ENCODE peak calls at places on chromosomes 6 and 20, in four cellular contexts. P, X, S and C are unnamed samples.

GRCh38 chr6:130366011-130366963 is at the start of gene TMEM200A:
- DNase-seq in X (peak; percentile 34), S (no peak), P (peak; percentile 52), C (peak; percentile 45)

GRCh38 chr6:95576218-95576617 is 1.1 kb upstream of the MANEA start:
- DNase-seq in X (no peak), S (no peak), P (no peak), C (no peak)

GRCh38 chr6:79031821-79032590 is 46.0 kb downstream of the PHIP start:
- DNase-seq in S (no peak), P (no peak), X (no peak), C (no peak)

GRCh38 chr6:126535138-126535537 is 195.2 kb downstream of the CENPW start:
- DNase-seq in P (no peak), S (no peak), X (no peak), C (no peak)

GRCh38 chr6:39200498-39201020 is 28.7 kb downstream of the KCNK5 start:
- DNase-seq in X (no peak), S (no peak), P (no peak), C (no peak)

GRCh38 chr6:93177918-93178317 is 241.4 kb downstream of the EPHA7 start:
- DNase-seq in P (no peak), S (no peak), X (no peak), C (no peak)

GRCh38 chr6:453152-453551 is 61.6 kb downstream of the IRF4 start:
- DNase-seq in X (peak; percentile 5), P (no peak), S (no peak), C (peak; percentile 68)

GRCh38 chr20:36861875-36862801 is 13.8 kb upstream of the TLDC2 start:
- DNase-seq in S (no peak), P (peak; percentile 91), X (peak; percentile 85), C (peak; percentile 85)

GRCh38 chr20:21096321-21097043 is 9.7 kb downstream of the LINC00237 start:
- DNase-seq in S (no peak), X (peak; percentile 34), P (peak; percentile 39), C (no peak)

GRCh38 chr20:40776702-40777457 is 87.8 kb upstream of the MAFB start:
- DNase-seq in S (no peak), X (no peak), P (no peak), C (no peak)

GRCh38 chr6:3406362-3406809 is 50.5 kb downstream of the SLC22A23 start:
- DNase-seq in X (no peak), S (no peak), P (no peak), C (no peak)

GRCh38 chr6:164455835-164456234 is 853.6 kb downstream of the C6orf118 start:
- DNase-seq in X (no peak), S (no peak), P (no peak), C (no peak)

GRCh38 chr6:34102696-34103095 is 43.2 kb downstream of the GRM4 start:
- DNase-seq in S (no peak), X (no peak), P (no peak), C (no peak)

GRCh38 chr6:106778943-106779342 is 149.6 kb downstream of the QRSL1 start:
- DNase-seq in X (no peak), P (no peak), S (no peak), C (no peak)

GRCh38 chr6:69097948-69098347 is 462.9 kb downstream of the ADGRB3 start:
- DNase-seq in P (no peak), X (no peak), S (no peak), C (no peak)

GRCh38 chr20:6689339-6689973 is 78.0 kb upstream of the BMP2 start:
- DNase-seq in S (no peak), P (no peak), X (no peak), C (no peak)

GRCh38 chr20:43409041-43409913 is 48.4 kb upstream of the SRSF6 start:
- DNase-seq in P (peak; percentile 49), S (peak; percentile 63), X (peak; percentile 44), C (no peak)

GRCh38 chr6:127397729-127398609 is 54.6 kb upstream of the ECHDC1 start:
- DNase-seq in P (no peak), S (no peak), X (no peak), C (no peak)

GRCh38 chr6:27867051-27867940 is 44.9 kb downstream of the OR2B2 start:
- DNase-seq in X (peak; percentile 84), P (peak; percentile 64), S (no peak), C (peak; percentile 36)

GRCh38 chr6:169589293-169589692 is 112.5 kb downstream of the WDR27 start:
- DNase-seq in S (no peak), X (peak; percentile 27), P (peak; percentile 76), C (no peak)

GRCh38 chr6:45488269-45488668 is 110.5 kb upstream of the SUPT3H start:
- DNase-seq in X (no peak), S (no peak), P (no peak), C (no peak)

GRCh38 chr6:63389191-63389844 is 69.5 kb upstream of the LGSN start:
- DNase-seq in P (no peak), S (no peak), X (no peak), C (no peak)

GRCh38 chr20:62232764-62233645 is 5.3 kb upstream of the OSBPL2 start:
- DNase-seq in S (no peak), P (no peak), X (no peak), C (no peak)

GRCh38 chr6:159529820-159530405 is 163.1 kb downstream of the SOD2 start:
- DNase-seq in P (no peak), X (no peak), S (no peak), C (no peak)

GRCh38 chr6:132236744-132237143 is 164.5 kb downstream of the MOXD1 start:
- DNase-seq in S (peak; percentile 64), P (peak; percentile 36), X (no peak), C (no peak)

GRCh38 chr20:54103762-54104600 is 33.6 kb upstream of the BCAS1 start:
- DNase-seq in P (no peak), X (no peak), S (no peak), C (no peak)

GRCh38 chr6:32759669-32760068 is 3.7 kb downstream of the HLA-DQB2 start:
- DNase-seq in X (no peak), S (no peak), P (no peak), C (no peak)

GRCh38 chr6:149335924-149336323 is 18.4 kb downstream of the TAB2 start:
- DNase-seq in X (no peak), P (peak; percentile 90), S (no peak), C (no peak)

GRCh38 chr20:45892049-45892816 is 1.1 kb downstream of the CTSA start:
- DNase-seq in X (peak; percentile 14), P (peak; percentile 65), S (no peak), C (no peak)

GRCh38 chr20:61832181-61832580 is 233.5 kb downstream of the TAF4 start:
- DNase-seq in P (no peak), S (no peak), X (no peak), C (no peak)

GRCh38 chr6:147654103-147654845 is 145.8 kb downstream of the SAMD5 start:
- DNase-seq in P (no peak), X (no peak), S (no peak), C (no peak)

GRCh38 chr6:43828711-43829110 is 58.7 kb downstream of the VEGFA start:
- DNase-seq in P (no peak), S (no peak), X (no peak), C (no peak)

GRCh38 chr6:2158596-2159271 is 86.7 kb downstream of the GMDS start:
- DNase-seq in X (no peak), S (peak; percentile 70), P (peak; percentile 54), C (no peak)

GRCh38 chr20:3874194-3874824 is 14.9 kb upstream of the PANK2 start:
- DNase-seq in X (no peak), S (no peak), P (no peak), C (no peak)

GRCh38 chr6:107493158-107494057 is 3.5 kb downstream of the SOBP start:
- DNase-seq in P (no peak), X (peak; percentile 45), S (no peak), C (no peak)

GRCh38 chr20:63522091-63522868 is 1.7 kb downstream of the PPDPF start:
- DNase-seq in P (no peak), X (no peak), S (no peak), C (no peak)

GRCh38 chr6:52420668-52421358 is 671 bp downstream of the EFHC1 start:
- DNase-seq in X (peak; percentile 73), S (no peak), P (peak; percentile 74), C (no peak)

GRCh38 chr6:42520786-42521607 is 42.8 kb upstream of the UBR2 start:
- DNase-seq in P (no peak), S (no peak), X (no peak), C (no peak)

GRCh38 chr6:139823808-139824126 is 449.3 kb upstream of the CITED2 start:
- DNase-seq in P (no peak), S (no peak), X (no peak), C (no peak)